ENCODE peak calls at places on chromosomes 7 and 10, in four cellular contexts. X is GM12878, O is upper lobe of left lung, W is A549. E is an unnamed sample.

GRCh38 chr7:148397555-148397954 is 193.0 kb upstream of the C7orf33 start:
- DNase-seq in X (no peak), O (no peak), W (no peak), E (no peak)

GRCh38 chr7:33895025-33895804 is 10.1 kb upstream of the BMPER start:
- DNase-seq in X (no peak), O (peak), W (peak), E (peak)

GRCh38 chr10:5461914-5462840 is 37.2 kb downstream of the CALML5 start:
- DNase-seq in X (no peak), O (no peak), W (no peak), E (no peak)

GRCh38 chr7:90455163-90456030 is 14.0 kb upstream of the PTTG1IP2 start:
- DNase-seq in X (peak), O (no peak), W (peak), E (no peak)

GRCh38 chr7:641269-641671 is 85.2 kb upstream of the DNAAF5 start:
- DNase-seq in X (no peak), O (no peak), W (no peak), E (no peak)

GRCh38 chr10:28241766-28242399 is 61.0 kb downstream of the MPP7 start:
- DNase-seq in X (peak), O (no peak), W (peak), E (no peak)

GRCh38 chr7:30757343-30757695 is 5.4 kb downstream of the INMT start:
- DNase-seq in X (no peak), O (no peak), W (no peak), E (no peak)

GRCh38 chr7:44161371-44161770 is 20.2 kb upstream of the MYL7 start:
- DNase-seq in X (no peak), O (no peak), W (no peak), E (no peak)

GRCh38 chr7:92135490-92135889 is 1.2 kb upstream of the CYP51A1 start:
- DNase-seq in X (no peak), O (no peak), W (no peak), E (no peak)

GRCh38 chr10:90969947-90970673 is 49.2 kb upstream of the ANKRD1 start:
- DNase-seq in X (no peak), O (no peak), W (no peak), E (no peak)
- TF ChIP-seq CTCF in X (no peak), O (no peak), W (no peak), E (no peak)

DNA sequence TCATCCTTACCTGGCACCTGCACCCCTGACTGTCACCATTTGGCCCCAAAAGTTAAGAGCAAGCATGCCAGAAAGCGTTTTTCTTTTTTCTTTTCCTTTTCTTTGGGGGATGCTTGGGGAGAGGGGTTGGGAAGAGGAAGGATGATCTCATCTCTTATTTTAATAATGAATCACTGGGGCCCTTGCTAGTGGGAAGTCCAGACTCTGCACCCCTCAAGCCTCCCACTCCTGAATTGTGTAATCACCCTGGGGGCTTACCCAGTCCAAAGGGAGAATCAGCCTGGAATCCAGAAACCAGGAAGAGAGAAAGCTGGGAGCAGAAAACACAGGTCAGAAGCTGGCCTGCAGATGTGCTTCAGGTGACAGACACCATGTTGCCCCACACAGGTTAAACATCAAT is 14.7 kb upstream of the HABP2 start:
- DNase-seq in X (no peak), O (no peak), W (no peak), E (no peak)
- TF ChIP-seq EP300 in X (no peak), O (no peak), W (no peak), E (no peak)

GRCh38 chr7:38179719-38180333 is 1.8 kb downstream of the STARD3NL start:
- DNase-seq in X (no peak), O (no peak), W (no peak), E (no peak)

GRCh38 chr7:38177621-38178003 is 433 bp upstream of the STARD3NL start:
- DNase-seq in X (no peak), O (no peak), W (no peak), E (no peak)

GRCh38 chr7:38181111-38181510 is 3.1 kb downstream of the STARD3NL start:
- DNase-seq in X (no peak), O (no peak), W (no peak), E (no peak)

GRCh38 chr7:38178004-38178694 is at the start of gene STARD3NL:
- DNase-seq in X (peak), O (peak), W (peak), E (peak)

DNA sequence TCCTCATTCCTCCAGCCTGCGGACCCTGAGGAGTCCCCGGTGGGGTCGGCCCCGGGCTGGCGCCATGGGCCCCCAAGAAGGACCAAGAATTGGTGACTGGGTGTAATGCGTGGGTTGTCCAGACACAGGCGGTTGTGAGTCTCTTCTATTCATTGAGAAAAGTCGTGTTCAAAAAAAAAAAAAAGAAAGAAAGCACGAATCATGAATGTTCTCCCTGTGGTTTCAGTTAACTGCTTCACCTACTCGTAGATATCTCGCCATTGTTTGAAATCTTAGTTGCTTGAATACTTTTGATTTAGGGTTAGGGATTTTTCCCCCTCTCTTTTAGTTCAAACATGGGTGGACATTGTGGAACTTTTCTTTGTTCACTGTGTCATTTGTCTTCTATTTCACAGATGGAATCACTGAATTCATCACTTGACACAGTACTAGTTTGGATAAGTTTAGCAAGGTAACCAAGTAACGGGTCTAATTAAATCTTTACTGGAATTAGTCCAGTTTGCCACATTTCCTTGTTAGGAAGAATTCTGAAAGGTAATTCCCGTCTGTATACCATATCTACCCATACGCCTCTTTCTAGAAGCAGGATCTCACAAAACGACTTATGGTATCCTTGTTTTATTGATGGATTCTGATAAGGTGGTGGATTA is 775 bp downstream of the STARD3NL start:
- DNase-seq in X (no peak), O (no peak), W (no peak), E (no peak)
- H3K27ac ChIP-seq in X (peak), O (peak), W (peak), E (peak)

GRCh38 chr10:102595293-102595692 is 49.0 kb upstream of the TRIM8 start:
- DNase-seq in X (no peak), O (no peak), W (no peak), E (no peak)
- TF ChIP-seq CTCF in X (no peak), O (no peak), W (no peak), E (no peak)

E was measured in suprapubic skin.